ENCODE peak calls at places on chromosomes 1 and 21, in five cellular contexts. One of them, this sample, is unnamed.

GRCh38 chr1:198890531-198890930 is 251.7 kb downstream of the PTPRC start:
- DNase-seq in K562: no peak
- DNase-seq in SK-N-SH: no peak
- DNase-seq in H1: no peak
- DNase-seq in HepG2: no peak
- DNase-seq in this sample: no peak

GRCh38 chr1:29586991-29587745 is 350.8 kb downstream of the PTPRU start:
- DNase-seq in K562: no peak
- DNase-seq in SK-N-SH: no peak
- DNase-seq in H1: peak
- DNase-seq in HepG2: no peak
- DNase-seq in this sample: no peak

GRCh38 chr1:230542054-230542453 is 100.2 kb upstream of the COG2 start:
- DNase-seq in K562: no peak
- DNase-seq in SK-N-SH: no peak
- DNase-seq in H1: no peak
- DNase-seq in HepG2: no peak
- DNase-seq in this sample: no peak

GRCh38 chr1:39902121-39902807 is 547 bp upstream of the MYCL start:
- DNase-seq in K562: peak
- DNase-seq in SK-N-SH: peak
- DNase-seq in H1: peak
- DNase-seq in HepG2: peak
- DNase-seq in this sample: no peak

GRCh38 chr1:42743302-42744029 is 3.4 kb upstream of the CLDN19 start:
- DNase-seq in K562: no peak
- DNase-seq in SK-N-SH: peak
- DNase-seq in H1: no peak
- DNase-seq in HepG2: no peak
- DNase-seq in this sample: no peak

GRCh38 chr21:38712076-38712475 is 93.7 kb upstream of the ETS2 start:
- DNase-seq in K562: no peak
- DNase-seq in SK-N-SH: peak
- DNase-seq in H1: no peak
- DNase-seq in HepG2: peak
- DNase-seq in this sample: no peak

GRCh38 chr1:157438236-157439012 is 113.9 kb downstream of the FCRL5 start:
- DNase-seq in K562: no peak
- DNase-seq in SK-N-SH: no peak
- DNase-seq in H1: no peak
- DNase-seq in HepG2: no peak
- DNase-seq in this sample: no peak

GRCh38 chr21:44791246-44791645 is 10.4 kb downstream of the UBE2G2 start:
- DNase-seq in K562: no peak
- DNase-seq in SK-N-SH: no peak
- DNase-seq in H1: no peak
- DNase-seq in HepG2: no peak
- DNase-seq in this sample: no peak

GRCh38 chr1:215045647-215046308 is 36.8 kb upstream of the KCNK2 start:
- DNase-seq in K562: no peak
- DNase-seq in SK-N-SH: no peak
- DNase-seq in H1: no peak
- DNase-seq in HepG2: no peak
- DNase-seq in this sample: no peak

GRCh38 chr1:190168116-190168515 is 309.5 kb downstream of the BRINP3 start:
- DNase-seq in K562: no peak
- DNase-seq in SK-N-SH: no peak
- DNase-seq in H1: no peak
- DNase-seq in HepG2: no peak
- DNase-seq in this sample: no peak

GRCh38 chr1:156337052-156337887 is 822 bp downstream of the CCT3 start:
- DNase-seq in K562: peak
- DNase-seq in SK-N-SH: no peak
- DNase-seq in H1: no peak
- DNase-seq in HepG2: no peak
- DNase-seq in this sample: no peak

GRCh38 chr1:176560681-176561080 is 97.7 kb downstream of the PAPPA2 start:
- DNase-seq in K562: no peak
- DNase-seq in SK-N-SH: no peak
- DNase-seq in H1: no peak
- DNase-seq in HepG2: no peak
- DNase-seq in this sample: no peak

GRCh38 chr1:188958461-188959115 is 1519.1 kb downstream of the BRINP3 start:
- DNase-seq in K562: no peak
- DNase-seq in SK-N-SH: no peak
- DNase-seq in H1: no peak
- DNase-seq in HepG2: no peak
- DNase-seq in this sample: no peak

GRCh38 chr1:77608893-77609292 is 73.6 kb downstream of the ZZZ3 start:
- DNase-seq in K562: no peak
- DNase-seq in SK-N-SH: no peak
- DNase-seq in H1: no peak
- DNase-seq in HepG2: no peak
- DNase-seq in this sample: no peak

GRCh38 chr1:39711359-39712340 is 20.4 kb upstream of the HPCAL4 start:
- DNase-seq in K562: peak
- DNase-seq in SK-N-SH: no peak
- DNase-seq in H1: no peak
- DNase-seq in HepG2: peak
- DNase-seq in this sample: no peak

GRCh38 chr1:159646687-159647086 is 59.1 kb downstream of the APCS start:
- DNase-seq in K562: no peak
- DNase-seq in SK-N-SH: no peak
- DNase-seq in H1: no peak
- DNase-seq in HepG2: no peak
- DNase-seq in this sample: no peak

GRCh38 chr1:171742577-171742922 is 685 bp upstream of the VAMP4 start:
- DNase-seq in K562: peak
- DNase-seq in SK-N-SH: peak
- DNase-seq in H1: peak
- DNase-seq in HepG2: no peak
- DNase-seq in this sample: no peak

GRCh38 chr21:37374026-37374425 is 7.5 kb downstream of the DYRK1A start:
- DNase-seq in K562: no peak
- DNase-seq in SK-N-SH: no peak
- DNase-seq in H1: no peak
- DNase-seq in HepG2: no peak
- DNase-seq in this sample: no peak

GRCh38 chr1:226786550-226786949 is 47.5 kb upstream of the ITPKB start:
- DNase-seq in K562: no peak
- DNase-seq in SK-N-SH: no peak
- DNase-seq in H1: no peak
- DNase-seq in HepG2: no peak
- DNase-seq in this sample: peak

GRCh38 chr1:235532350-235532749 is 28.1 kb upstream of the B3GALNT2 start:
- DNase-seq in K562: no peak
- DNase-seq in SK-N-SH: no peak
- DNase-seq in H1: no peak
- DNase-seq in HepG2: no peak
- DNase-seq in this sample: no peak

GRCh38 chr1:93196591-93196990 is 16.1 kb downstream of the CCDC18 start:
- DNase-seq in K562: no peak
- DNase-seq in SK-N-SH: no peak
- DNase-seq in H1: no peak
- DNase-seq in HepG2: no peak
- DNase-seq in this sample: no peak

GRCh38 chr21:26332873-26333272 is 162.3 kb upstream of the APP start:
- DNase-seq in K562: no peak
- DNase-seq in SK-N-SH: no peak
- DNase-seq in H1: no peak
- DNase-seq in HepG2: no peak
- DNase-seq in this sample: no peak

GRCh38 chr1:226690460-226690982 is 48.6 kb downstream of the ITPKB start:
- DNase-seq in K562: no peak
- DNase-seq in SK-N-SH: peak
- DNase-seq in H1: no peak
- DNase-seq in HepG2: no peak
- DNase-seq in this sample: no peak

GRCh38 chr1:86765674-86766073 is 61.3 kb downstream of the SH3GLB1 start:
- DNase-seq in K562: no peak
- DNase-seq in SK-N-SH: no peak
- DNase-seq in H1: no peak
- DNase-seq in HepG2: no peak
- DNase-seq in this sample: no peak

GRCh38 chr1:109894823-109895719 is 15.6 kb upstream of the CSF1 start:
- DNase-seq in K562: no peak
- DNase-seq in SK-N-SH: no peak
- DNase-seq in H1: no peak
- DNase-seq in HepG2: no peak
- DNase-seq in this sample: peak

GRCh38 chr1:223067914-223068313 is 75.1 kb downstream of the TLR5 start:
- DNase-seq in K562: no peak
- DNase-seq in SK-N-SH: no peak
- DNase-seq in H1: no peak
- DNase-seq in HepG2: no peak
- DNase-seq in this sample: no peak

GRCh38 chr1:202149566-202149965 is 5.0 kb upstream of the ARL8A start:
- DNase-seq in K562: no peak
- DNase-seq in SK-N-SH: no peak
- DNase-seq in H1: no peak
- DNase-seq in HepG2: no peak
- DNase-seq in this sample: no peak

GRCh38 chr1:77833521-77834100 is 54.2 kb downstream of the MIGA1 start:
- DNase-seq in K562: no peak
- DNase-seq in SK-N-SH: no peak
- DNase-seq in H1: no peak
- DNase-seq in HepG2: no peak
- DNase-seq in this sample: no peak

GRCh38 chr1:147892731-147893214 is 9.8 kb upstream of the GJA8 start:
- DNase-seq in K562: peak
- DNase-seq in SK-N-SH: peak
- DNase-seq in H1: no peak
- DNase-seq in HepG2: peak
- DNase-seq in this sample: no peak

GRCh38 chr21:42009831-42010506 is at the start of gene ZBTB21:
- DNase-seq in K562: peak
- DNase-seq in SK-N-SH: peak
- DNase-seq in H1: peak
- DNase-seq in HepG2: peak
- DNase-seq in this sample: peak

GRCh38 chr21:42007541-42007940 is 2.6 kb downstream of the ZBTB21 start:
- DNase-seq in K562: no peak
- DNase-seq in SK-N-SH: no peak
- DNase-seq in H1: peak
- DNase-seq in HepG2: no peak
- DNase-seq in this sample: no peak

GRCh38 chr21:42004406-42005199 is 5.6 kb downstream of the ZBTB21 start:
- DNase-seq in K562: no peak
- DNase-seq in SK-N-SH: no peak
- DNase-seq in H1: peak
- DNase-seq in HepG2: no peak
- DNase-seq in this sample: no peak

GRCh38 chr21:42009018-42009830 is 936 bp downstream of the ZBTB21 start:
- DNase-seq in K562: no peak
- DNase-seq in SK-N-SH: peak
- DNase-seq in H1: peak
- DNase-seq in HepG2: peak
- DNase-seq in this sample: no peak

DNA sequence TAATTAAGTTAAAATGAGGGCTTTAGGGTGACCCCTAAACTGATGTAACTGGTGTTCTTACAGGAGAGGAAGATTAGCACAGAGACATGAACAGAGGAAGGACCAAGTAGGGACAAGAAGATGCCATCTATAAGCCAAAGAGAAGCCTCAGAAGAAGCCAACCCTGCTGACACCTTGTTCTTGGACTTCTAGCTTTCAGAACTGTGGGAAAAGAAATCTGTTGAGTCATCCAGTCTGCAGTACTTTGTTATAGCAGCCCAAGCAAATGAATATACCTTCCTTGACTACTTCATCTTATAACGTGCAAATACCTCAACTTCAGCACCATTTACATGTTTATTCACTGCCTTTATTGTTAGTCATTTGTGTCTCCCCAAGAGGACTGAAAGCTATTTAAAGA is 3.4 kb downstream of the ZBTB21 start:
- DNase-seq in K562: no peak
- DNase-seq in SK-N-SH: no peak
- DNase-seq in H1: no peak
- DNase-seq in HepG2: no peak
- DNase-seq in this sample: no peak
- TF ChIP-seq YY1 in K562: no peak
- TF ChIP-seq YY1 in SK-N-SH: no peak
- TF ChIP-seq YY1 in H1: no peak
- TF ChIP-seq YY1 in HepG2: no peak
- TF ChIP-seq YY1 in this sample: no peak

GRCh38 chr1:2391385-2392070 is at the start of the genes MORN1 and RER1:
- DNase-seq in K562: peak
- DNase-seq in SK-N-SH: peak
- DNase-seq in H1: peak
- DNase-seq in HepG2: peak
- DNase-seq in this sample: peak
- TF ChIP-seq EP300 in K562: peak
- TF ChIP-seq EP300 in SK-N-SH: no peak
- TF ChIP-seq EP300 in H1: no peak
- TF ChIP-seq EP300 in HepG2: no peak
- TF ChIP-seq EP300 in this sample: no peak

DNA sequence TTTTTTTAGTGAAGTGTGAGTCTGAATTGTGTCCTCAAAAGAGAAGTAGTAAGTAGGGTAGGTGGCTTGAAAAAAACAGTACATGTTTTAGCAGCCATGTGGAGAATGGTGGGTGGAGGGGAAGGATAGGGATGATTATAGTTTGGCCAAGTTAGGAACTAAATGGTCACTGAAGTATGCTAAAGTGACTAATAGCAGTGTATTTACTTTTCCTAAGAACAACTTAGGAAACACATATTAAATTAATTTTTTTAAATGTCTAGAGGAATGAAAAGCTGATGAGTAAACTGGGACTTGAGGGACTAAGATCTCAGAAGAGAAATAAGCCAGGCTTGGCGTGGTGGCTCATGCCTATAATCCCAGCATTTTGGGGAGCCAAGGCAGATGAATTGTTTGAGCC is 55.5 kb downstream of the PLA2G4A start:
- DNase-seq in K562: no peak
- DNase-seq in SK-N-SH: no peak
- DNase-seq in H1: no peak
- DNase-seq in HepG2: no peak
- DNase-seq in this sample: no peak
- TF ChIP-seq YY1 in K562: no peak
- TF ChIP-seq YY1 in SK-N-SH: no peak
- TF ChIP-seq YY1 in H1: no peak
- TF ChIP-seq YY1 in HepG2: no peak
- TF ChIP-seq YY1 in this sample: no peak

GRCh38 chr1:204711947-204712701 is 26.6 kb upstream of the LRRN2 start:
- DNase-seq in K562: no peak
- DNase-seq in SK-N-SH: peak
- DNase-seq in H1: no peak
- DNase-seq in HepG2: no peak
- DNase-seq in this sample: no peak
- TF ChIP-seq EP300 in K562: no peak
- TF ChIP-seq EP300 in SK-N-SH: no peak
- TF ChIP-seq EP300 in H1: no peak
- TF ChIP-seq EP300 in HepG2: no peak
- TF ChIP-seq EP300 in this sample: no peak

GRCh38 chr1:18948913-18949688 is 7.4 kb downstream of the IFFO2 start:
- DNase-seq in K562: no peak
- DNase-seq in SK-N-SH: no peak
- DNase-seq in H1: no peak
- DNase-seq in HepG2: peak
- DNase-seq in this sample: no peak
- TF ChIP-seq YY1 in K562: no peak
- TF ChIP-seq YY1 in SK-N-SH: no peak
- TF ChIP-seq YY1 in H1: no peak
- TF ChIP-seq YY1 in HepG2: peak
- TF ChIP-seq YY1 in this sample: no peak

GRCh38 chr1:32394141-32394889 is at the start of gene BSDC1:
- DNase-seq in K562: peak
- DNase-seq in SK-N-SH: peak
- DNase-seq in H1: peak
- DNase-seq in HepG2: peak
- DNase-seq in this sample: peak
- TF ChIP-seq EP300 in K562: peak
- TF ChIP-seq EP300 in SK-N-SH: no peak
- TF ChIP-seq EP300 in H1: no peak
- TF ChIP-seq EP300 in HepG2: no peak
- TF ChIP-seq EP300 in this sample: peak